ENCODE peak calls at places on chromosomes 2 and 18, in six cellular contexts. P, X, H, Y, I and U are unnamed samples.

GRCh38 chr18:48733854-48734253 is 195.0 kb downstream of the CTIF start:
- DNase-seq in I (no peak), X (no peak), P (no peak), Y (no peak), H (no peak), U (no peak)

GRCh38 chr2:140257692-140258300 is 1477.6 kb upstream of the NXPH2 start:
- DNase-seq in Y (no peak), X (no peak), P (no peak), I (no peak), H (no peak), U (no peak)

GRCh38 chr2:190467575-190468083 is 59.5 kb downstream of the MFSD6 start:
- DNase-seq in X (no peak), H (no peak), I (peak), P (no peak), Y (no peak), U (peak)

GRCh38 chr2:210756821-210757220 is 200.4 kb downstream of the CPS1 start:
- DNase-seq in Y (no peak), X (no peak), P (no peak), H (no peak), I (no peak), U (no peak)

GRCh38 chr2:160375802-160376469 is 117.7 kb downstream of the RBMS1 start:
- DNase-seq in Y (no peak), I (peak), H (no peak), X (no peak), P (no peak), U (peak)

GRCh38 chr2:7792031-7792651 is 874.9 kb downstream of the RNF144A start:
- DNase-seq in H (no peak), I (no peak), Y (no peak), P (no peak), X (no peak), U (peak)

GRCh38 chr2:17254421-17254820 is 263.8 kb downstream of the RAD51AP2 start:
- DNase-seq in Y (no peak), X (no peak), I (peak), H (no peak), P (no peak), U (no peak)

GRCh38 chr2:41579811-41580210 is 468.0 kb upstream of the PKDCC start:
- DNase-seq in X (peak), I (no peak), Y (no peak), H (no peak), P (no peak), U (no peak)